ENCODE peak calls at places on chromosomes 3 and 15, in nine cellular contexts. A is fibroblast of mammary gland, Q is mucosa of descending colon, P is IMR-90, D is brain microvascular endothelial cell, W is fibroblast of pulmonary artery, R is cardiac muscle cell, B is heart left ventricle, I is sigmoid colon. M is an unnamed sample.

GRCh38 chr3:158470944-158471638 is 99.9 kb upstream of the MLF1 start:
- DNase-seq in A (peak), W (peak), I (no peak), P (peak), D (no peak), B (no peak), R (no peak), Q (no peak), M (no peak)

GRCh38 chr3:193737191-193737751 is 144.3 kb downstream of the OPA1 start:
- DNase-seq in D (no peak), R (no peak), P (no peak), W (no peak), B (no peak), Q (no peak), A (no peak), I (no peak), M (no peak)

GRCh38 chr3:133574260-133574881 is 885 bp downstream of the CDV3 start:
- DNase-seq in W (peak), B (peak), Q (peak), P (peak), D (peak), A (peak), I (peak), R (peak), M (peak)

GRCh38 chr3:2851356-2851755 is 258.8 kb downstream of the IL5RA start:
- DNase-seq in P (no peak), A (no peak), W (no peak), B (no peak), I (no peak), R (no peak), Q (peak), D (no peak), M (no peak)

GRCh38 chr3:157436583-157437300 is at the start of gene PTX3:
- DNase-seq in Q (no peak), B (peak), I (peak), W (peak), D (peak), R (peak), A (peak), P (peak), M (peak)

GRCh38 chr3:84224262-84224661 is 734.5 kb upstream of the CADM2 start:
- DNase-seq in R (no peak), D (no peak), A (no peak), B (no peak), W (no peak), I (no peak), P (no peak), Q (no peak), M (no peak)

GRCh38 chr15:77419050-77419835 is 661 bp downstream of the PEAK1 start:
- DNase-seq in D (peak), W (peak), R (peak), I (peak), A (peak), B (peak), Q (peak), P (peak), M (peak)

GRCh38 chr15:66294932-66295235 is 1.5 kb downstream of the DIS3L start:
- DNase-seq in B (no peak), D (peak), A (peak), Q (no peak), W (peak), I (no peak), P (peak), R (no peak), M (peak)

GRCh38 chr3:161366067-161366466 is 5.2 kb downstream of the SPTSSB start:
- DNase-seq in P (no peak), I (no peak), B (no peak), R (no peak), W (no peak), D (no peak), Q (no peak), A (no peak), M (no peak)

GRCh38 chr3:161372321-161373260 is 1.3 kb upstream of the SPTSSB start:
- DNase-seq in R (peak), I (peak), Q (peak), D (no peak), P (no peak), A (no peak), B (peak), W (no peak), M (no peak)

GRCh38 chr3:161369531-161369930 is 1.8 kb downstream of the SPTSSB start:
- DNase-seq in D (peak), Q (no peak), A (no peak), P (no peak), B (no peak), I (no peak), W (no peak), R (no peak), M (no peak)

GRCh38 chr3:161371441-161372320 is at the start of gene SPTSSB:
- DNase-seq in W (no peak), P (no peak), Q (peak), R (peak), B (peak), A (no peak), I (peak), D (peak), M (peak)
- TF ChIP-seq CTCF in W (no peak), P (peak), Q (no peak), R (no peak), B (no peak), A (no peak), I (no peak), D (peak), M (peak)

GRCh38 chr3:108552267-108553159 is 36.7 kb downstream of the CIP2A start:
- DNase-seq in D (peak), R (peak), Q (peak), B (no peak), A (peak), P (peak), W (peak), I (no peak), M (no peak)
- TF ChIP-seq CTCF in D (peak), R (peak), Q (peak), B (peak), A (peak), P (peak), W (peak), I (peak), M (peak)

GRCh38 chr15:51756482-51756881 is 5.1 kb downstream of the TMOD2 start:
- DNase-seq in B (no peak), W (no peak), Q (no peak), R (no peak), A (no peak), P (no peak), D (no peak), I (no peak), M (no peak)

GRCh38 chr15:51760805-51761204 is 9.4 kb downstream of the TMOD2 start:
- DNase-seq in W (no peak), I (no peak), D (no peak), B (no peak), R (no peak), P (no peak), A (no peak), Q (no peak), M (no peak)

GRCh38 chr15:51758645-51759044 is 7.2 kb downstream of the TMOD2 start:
- DNase-seq in B (peak), R (no peak), D (peak), P (peak), I (peak), A (peak), W (peak), Q (peak), M (no peak)

GRCh38 chr15:51757463-51757862 is 6.1 kb downstream of the TMOD2 start:
- DNase-seq in I (no peak), A (no peak), B (no peak), D (no peak), W (no peak), R (no peak), Q (no peak), P (no peak), M (no peak)

GRCh38 chr15:51759557-51760070 is 8.2 kb downstream of the TMOD2 start:
- DNase-seq in B (peak), D (peak), I (peak), P (peak), A (peak), Q (peak), R (peak), W (peak), M (no peak)
- TF ChIP-seq CTCF in B (no peak), D (peak), I (no peak), P (peak), A (peak), Q (no peak), R (peak), W (peak), M (peak)

DNA sequence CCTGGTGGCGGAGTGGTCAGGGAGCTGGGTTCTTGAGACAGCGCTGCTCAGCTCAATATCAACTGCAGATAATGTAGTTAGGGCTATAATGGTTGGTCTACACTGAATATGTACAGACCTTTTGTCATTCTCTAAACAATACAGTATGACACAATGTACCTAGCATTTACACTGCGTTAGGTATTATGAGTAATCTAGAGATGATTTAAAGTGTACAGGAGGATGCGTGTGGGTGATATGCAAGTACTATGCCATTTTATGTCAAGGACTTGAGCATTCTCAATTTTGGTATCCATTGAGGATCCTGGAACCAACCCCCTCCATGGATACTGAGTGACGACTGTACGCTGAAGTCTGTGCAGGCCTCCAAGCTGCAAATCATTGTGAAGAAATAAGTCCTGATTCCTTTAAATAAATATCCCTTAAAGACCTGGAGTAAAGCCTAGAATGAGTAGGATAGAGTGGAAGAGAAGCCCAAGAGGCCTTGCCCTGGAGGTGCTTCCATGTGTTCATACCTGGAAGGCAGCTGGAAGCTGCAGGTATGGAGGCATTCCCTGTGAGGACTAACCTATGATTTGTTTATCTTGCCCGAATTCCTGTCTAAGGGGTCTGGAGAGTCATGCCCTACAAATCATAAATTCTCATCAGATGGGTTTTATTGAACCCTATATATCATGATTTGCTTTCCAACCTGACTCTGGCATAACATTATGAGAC is 15.7 kb upstream of the RTP1 start:
- DNase-seq in Q (no peak), D (no peak), B (no peak), P (no peak), W (no peak), I (no peak), A (no peak), R (no peak), M (no peak)
- TF ChIP-seq CTCF in Q (no peak), D (no peak), B (no peak), P (no peak), W (no peak), I (no peak), A (no peak), R (no peak), M (no peak)

GRCh38 chr15:34337557-34338306 is at the start of gene SLC12A6:
- DNase-seq in W (peak), P (peak), Q (peak), A (peak), R (peak), D (peak), I (peak), B (peak), M (peak)
- TF ChIP-seq CTCF in W (no peak), P (no peak), Q (no peak), A (no peak), R (no peak), D (no peak), I (no peak), B (no peak), M (no peak)

GRCh38 chr3:138426211-138426610 is 8.2 kb upstream of the ESYT3 start:
- DNase-seq in D (no peak), I (no peak), W (peak), A (peak), Q (no peak), R (peak), P (peak), B (no peak), M (no peak)
- TF ChIP-seq CTCF in D (peak), I (no peak), W (peak), A (peak), Q (no peak), R (peak), P (peak), B (peak), M (no peak)

GRCh38 chr3:186511245-186511644 is 32.9 kb downstream of the CRYGS start:
- DNase-seq in B (no peak), P (no peak), A (no peak), D (no peak), I (no peak), W (no peak), R (no peak), Q (no peak), M (peak)

GRCh38 chr3:186512570-186513302 is 31.4 kb downstream of the CRYGS start:
- DNase-seq in D (no peak), W (no peak), B (no peak), P (no peak), A (no peak), R (no peak), I (no peak), Q (no peak), M (no peak)

GRCh38 chr3:186509423-186509822 is 34.8 kb downstream of the CRYGS start:
- DNase-seq in A (no peak), P (no peak), B (no peak), D (no peak), R (no peak), Q (no peak), I (no peak), W (no peak), M (no peak)

GRCh38 chr3:186511702-186512101 is 32.5 kb downstream of the CRYGS start:
- DNase-seq in Q (no peak), P (no peak), D (no peak), A (no peak), W (no peak), R (no peak), I (no peak), B (no peak), M (no peak)

GRCh38 chr3:186510374-186511079 is 33.7 kb downstream of the CRYGS start:
- DNase-seq in D (no peak), Q (no peak), R (no peak), I (no peak), P (no peak), W (no peak), B (no peak), A (no peak), M (peak)
- TF ChIP-seq CTCF in D (no peak), Q (no peak), R (no peak), I (no peak), P (no peak), W (no peak), B (no peak), A (no peak), M (peak)

GRCh38 chr3:112302061-112302830 is 8.2 kb upstream of the SLC9C1 start:
- DNase-seq in B (no peak), P (peak), R (peak), Q (no peak), A (no peak), W (peak), I (no peak), D (peak), M (no peak)

GRCh38 chr3:112302881-112303761 is 9.1 kb upstream of the SLC9C1 start:
- DNase-seq in R (peak), A (peak), I (no peak), P (peak), Q (no peak), D (no peak), B (no peak), W (peak), M (no peak)

GRCh38 chr3:112303811-112304325 is 9.9 kb upstream of the SLC9C1 start:
- DNase-seq in R (peak), Q (peak), W (peak), P (peak), D (peak), I (no peak), A (peak), B (no peak), M (no peak)

GRCh38 chr3:112306825-112307224 is 12.8 kb upstream of the SLC9C1 start:
- DNase-seq in Q (no peak), D (no peak), P (no peak), R (no peak), A (no peak), W (no peak), B (no peak), I (no peak), M (no peak)

GRCh38 chr3:112304611-112305010 is 10.6 kb upstream of the SLC9C1 start:
- DNase-seq in P (peak), D (no peak), I (no peak), B (no peak), A (peak), Q (no peak), R (peak), W (peak), M (no peak)
- TF ChIP-seq CTCF in P (peak), D (peak), I (no peak), B (no peak), A (peak), Q (no peak), R (peak), W (peak), M (no peak)

DNA sequence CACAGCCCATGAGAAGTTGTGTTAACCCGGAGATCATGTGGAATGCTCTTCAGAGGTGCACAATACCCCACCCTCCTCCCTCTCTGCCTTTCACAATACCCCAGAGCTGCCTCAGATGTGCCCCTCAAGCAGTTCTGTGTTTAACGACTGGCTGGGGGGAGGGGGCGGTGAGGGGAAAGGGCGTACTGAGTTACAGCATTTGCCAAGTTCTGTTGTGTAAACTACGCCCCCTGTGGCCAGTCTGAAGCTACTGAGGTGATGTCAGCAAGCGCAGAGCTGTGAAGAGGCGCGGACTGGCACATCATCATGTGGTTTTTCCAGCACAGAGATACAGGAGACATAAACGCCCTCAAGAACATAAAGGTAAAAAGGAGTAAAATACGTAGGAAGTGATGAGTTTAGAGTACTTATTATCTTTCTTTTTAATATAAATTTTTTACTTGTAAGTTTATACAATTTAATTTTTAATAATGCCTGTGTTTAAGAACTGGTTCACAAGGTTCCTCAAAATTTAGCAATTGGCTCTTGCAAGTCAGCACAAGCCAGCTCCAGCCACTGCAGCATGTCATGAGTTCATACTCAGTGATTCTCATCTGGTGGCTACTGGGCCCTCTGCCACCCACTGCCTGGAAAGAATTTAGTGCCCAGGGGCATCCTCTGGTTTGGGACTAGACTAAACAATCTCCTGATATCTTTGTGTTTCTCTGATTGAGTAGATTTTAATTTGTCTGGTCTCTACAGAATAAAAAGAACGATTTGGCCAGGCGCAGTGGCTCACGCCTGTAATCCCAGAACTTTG is 1.7 kb downstream of the EPB42 start:
- DNase-seq in I (no peak), A (peak), Q (no peak), D (no peak), P (peak), W (peak), B (no peak), R (peak), M (no peak)
- TF ChIP-seq CTCF in I (no peak), A (peak), Q (no peak), D (peak), P (peak), W (peak), B (no peak), R (peak), M (peak)

DNA sequence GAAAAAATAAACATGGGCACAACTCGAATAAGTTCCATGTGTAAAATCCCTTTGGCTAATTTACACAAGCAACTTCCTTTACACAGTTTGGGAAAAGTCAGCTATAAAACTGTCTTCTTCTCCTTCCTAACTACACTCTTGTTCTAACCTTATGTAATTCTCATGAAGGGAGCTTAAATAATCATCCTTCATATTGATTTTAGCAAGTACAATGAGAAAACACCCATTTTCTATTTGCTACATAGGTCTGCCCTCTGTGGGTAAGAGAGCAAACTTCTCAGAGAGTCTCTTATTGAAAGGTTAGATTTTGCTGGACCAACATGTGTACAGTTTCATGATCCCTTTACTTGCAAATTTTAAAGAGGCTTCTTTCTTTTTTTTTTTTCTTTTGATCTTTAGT is 398.5 kb downstream of the ROBO1 start:
- DNase-seq in B (no peak), Q (no peak), R (peak), W (peak), D (no peak), A (peak), P (peak), I (no peak), M (no peak)
- TF ChIP-seq CTCF in B (no peak), Q (no peak), R (peak), W (peak), D (peak), A (peak), P (peak), I (no peak), M (no peak)